ENCODE peak calls at places on chromosomes 13 and 19, in six cellular contexts. One of them, this sample, is unnamed.
A peak's percentile ranks its signal among the peaks of the same experiment; 100 is the strongest.

GRCh38 chr13:103516009-103516795 is 450.0 kb upstream of the SLC10A2 start:
- DNase-seq in cardiac fibroblast: no peak
- DNase-seq in CD8-positive, alpha-beta T cell: no peak
- DNase-seq in heart right ventricle: no peak
- DNase-seq in AG09309: no peak
- DNase-seq in tibial nerve: no peak
- DNase-seq in this sample: no peak

GRCh38 chr13:23175920-23176319 is 4.9 kb upstream of the SGCG start:
- DNase-seq in AG09309: no peak
- DNase-seq in cardiac fibroblast: peak; percentile 5
- DNase-seq in CD8-positive, alpha-beta T cell: no peak
- DNase-seq in tibial nerve: no peak
- DNase-seq in heart right ventricle: no peak
- DNase-seq in this sample: no peak

GRCh38 chr19:34224996-34225658 is 29.2 kb upstream of the GARRE1 start:
- DNase-seq in cardiac fibroblast: peak; percentile 22
- DNase-seq in tibial nerve: no peak
- DNase-seq in AG09309: no peak
- DNase-seq in heart right ventricle: no peak
- DNase-seq in CD8-positive, alpha-beta T cell: no peak
- DNase-seq in this sample: peak; percentile 23

GRCh38 chr19:778910-779653 is 18.2 kb upstream of the PTBP1 start:
- DNase-seq in CD8-positive, alpha-beta T cell: no peak
- DNase-seq in heart right ventricle: no peak
- DNase-seq in AG09309: peak; percentile 87
- DNase-seq in tibial nerve: peak; percentile 70
- DNase-seq in cardiac fibroblast: peak; percentile 97
- DNase-seq in this sample: peak; percentile 96

GRCh38 chr13:110685305-110685704 is 20.6 kb downstream of the CARS2 start:
- DNase-seq in cardiac fibroblast: no peak
- DNase-seq in AG09309: no peak
- DNase-seq in CD8-positive, alpha-beta T cell: no peak
- DNase-seq in tibial nerve: no peak
- DNase-seq in heart right ventricle: no peak
- DNase-seq in this sample: peak; percentile 29

GRCh38 chr13:52670726-52671125 is 18.1 kb downstream of the SUGT1 start:
- DNase-seq in cardiac fibroblast: no peak
- DNase-seq in CD8-positive, alpha-beta T cell: no peak
- DNase-seq in heart right ventricle: no peak
- DNase-seq in tibial nerve: no peak
- DNase-seq in AG09309: no peak
- DNase-seq in this sample: no peak

GRCh38 chr19:7219056-7219455 is 75.2 kb downstream of the INSR start:
- DNase-seq in AG09309: no peak
- DNase-seq in tibial nerve: no peak
- DNase-seq in cardiac fibroblast: no peak
- DNase-seq in CD8-positive, alpha-beta T cell: no peak
- DNase-seq in heart right ventricle: no peak
- DNase-seq in this sample: no peak

GRCh38 chr13:29858667-29859066 is 8.2 kb upstream of the UBL3 start:
- DNase-seq in cardiac fibroblast: no peak
- DNase-seq in CD8-positive, alpha-beta T cell: no peak
- DNase-seq in AG09309: no peak
- DNase-seq in heart right ventricle: no peak
- DNase-seq in tibial nerve: no peak
- DNase-seq in this sample: peak; percentile 69

GRCh38 chr13:20320885-20321284 is 88.8 kb upstream of the GJB6 start:
- DNase-seq in AG09309: no peak
- DNase-seq in CD8-positive, alpha-beta T cell: no peak
- DNase-seq in tibial nerve: no peak
- DNase-seq in cardiac fibroblast: no peak
- DNase-seq in heart right ventricle: no peak
- DNase-seq in this sample: no peak

GRCh38 chr13:43785681-43786471 is 896 bp downstream of the ENOX1 start:
- DNase-seq in heart right ventricle: peak; percentile 87
- DNase-seq in CD8-positive, alpha-beta T cell: no peak
- DNase-seq in AG09309: no peak
- DNase-seq in cardiac fibroblast: peak; percentile 81
- DNase-seq in tibial nerve: peak; percentile 64
- DNase-seq in this sample: peak; percentile 69

GRCh38 chr13:61084983-61085382 is 330.7 kb downstream of the PCDH20 start:
- DNase-seq in CD8-positive, alpha-beta T cell: no peak
- DNase-seq in tibial nerve: no peak
- DNase-seq in cardiac fibroblast: no peak
- DNase-seq in heart right ventricle: no peak
- DNase-seq in AG09309: no peak
- DNase-seq in this sample: peak; percentile 1

GRCh38 chr13:112636401-112636975 is 48.5 kb upstream of the TUBGCP3 start:
- DNase-seq in tibial nerve: no peak
- DNase-seq in AG09309: no peak
- DNase-seq in heart right ventricle: no peak
- DNase-seq in CD8-positive, alpha-beta T cell: no peak
- DNase-seq in cardiac fibroblast: no peak
- DNase-seq in this sample: no peak

DNA sequence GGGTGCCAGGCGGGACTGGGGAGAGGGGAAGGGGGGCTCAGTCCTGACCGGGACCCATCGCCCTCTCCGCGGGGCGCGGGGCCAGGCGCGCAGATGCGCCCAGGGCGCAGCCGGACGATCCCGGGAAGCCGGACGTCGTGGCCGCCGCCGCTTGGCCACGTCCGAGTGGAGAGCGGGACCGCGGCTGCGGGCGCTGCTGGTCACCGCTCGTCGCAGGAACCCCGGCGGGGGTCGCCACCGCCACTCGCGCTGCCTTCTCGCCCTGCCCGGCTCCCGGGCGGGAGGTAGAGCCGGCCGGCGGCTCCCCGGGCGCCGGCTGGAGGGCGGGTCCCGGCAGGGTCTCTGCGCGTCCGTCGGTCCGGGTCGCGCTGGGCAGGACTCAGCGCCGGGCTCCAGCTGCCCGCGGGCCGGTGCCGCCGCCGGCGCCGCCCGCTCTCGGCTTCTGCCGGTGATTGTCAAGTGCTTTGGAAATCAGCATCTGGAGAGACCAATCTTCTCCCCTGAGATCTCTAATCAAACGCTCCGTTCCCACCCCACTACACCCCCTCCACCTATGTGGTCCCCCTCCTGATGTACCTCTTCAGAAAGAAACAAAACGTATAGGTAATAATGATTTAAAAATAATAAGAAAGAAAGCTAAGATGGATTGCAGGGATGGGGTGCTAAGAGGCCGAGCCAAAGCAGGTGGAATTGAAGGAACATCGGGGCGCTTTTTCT is 464.4 kb downstream of the ITGBL1 start:
- DNase-seq in tibial nerve: no peak
- DNase-seq in CD8-positive, alpha-beta T cell: no peak
- DNase-seq in cardiac fibroblast: no peak
- DNase-seq in heart right ventricle: no peak
- DNase-seq in AG09309: no peak
- DNase-seq in this sample: no peak
- H3K4me3 ChIP-seq in tibial nerve: no peak overlapping the region
- H3K4me3 ChIP-seq in CD8-positive, alpha-beta T cell: no peak overlapping the region
- H3K4me3 ChIP-seq in cardiac fibroblast: no peak overlapping the region
- H3K4me3 ChIP-seq in heart right ventricle: peak overlapping the region; percentile 57
- H3K4me3 ChIP-seq in AG09309: no peak overlapping the region
- H3K4me3 ChIP-seq in this sample: no peak overlapping the region

DNA sequence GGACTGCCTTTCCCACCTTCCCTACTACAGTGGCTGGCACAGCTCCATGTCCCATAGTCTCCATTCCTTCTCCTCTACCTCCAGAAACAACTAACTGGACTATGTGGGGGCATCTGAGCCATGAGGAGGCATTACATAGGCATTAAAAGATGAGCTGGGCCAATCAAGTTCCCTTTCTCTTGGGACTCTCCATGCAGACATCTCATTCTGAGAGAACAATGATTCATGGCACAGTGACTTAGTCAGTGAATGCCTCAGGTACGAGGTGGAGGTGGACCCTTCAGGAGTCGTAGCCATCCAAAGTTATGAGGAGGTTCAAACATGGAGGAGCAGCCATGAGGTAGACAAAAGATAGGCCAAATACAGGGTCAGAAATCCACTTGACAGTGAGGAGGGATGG is 70.0 kb downstream of the GPC6 start:
- DNase-seq in cardiac fibroblast: no peak
- DNase-seq in heart right ventricle: no peak
- DNase-seq in tibial nerve: no peak
- DNase-seq in CD8-positive, alpha-beta T cell: no peak
- DNase-seq in AG09309: no peak
- DNase-seq in this sample: no peak
- TF ChIP-seq CTCF in cardiac fibroblast: no peak
- TF ChIP-seq CTCF in heart right ventricle: no peak
- TF ChIP-seq CTCF in tibial nerve: no peak
- TF ChIP-seq CTCF in CD8-positive, alpha-beta T cell: no peak
- TF ChIP-seq CTCF in AG09309: no peak
- TF ChIP-seq CTCF in this sample: no peak

GRCh38 chr13:40568672-40569350 is 97.6 kb downstream of the FOXO1 start:
- DNase-seq in heart right ventricle: no peak
- DNase-seq in cardiac fibroblast: peak; percentile 37
- DNase-seq in AG09309: no peak
- DNase-seq in CD8-positive, alpha-beta T cell: no peak
- DNase-seq in tibial nerve: no peak
- DNase-seq in this sample: no peak

GRCh38 chr13:40565282-40566148 is 100.9 kb downstream of the FOXO1 start:
- DNase-seq in cardiac fibroblast: no peak
- DNase-seq in tibial nerve: no peak
- DNase-seq in AG09309: no peak
- DNase-seq in heart right ventricle: no peak
- DNase-seq in CD8-positive, alpha-beta T cell: no peak
- DNase-seq in this sample: no peak

GRCh38 chr13:40566811-40567210 is 99.6 kb downstream of the FOXO1 start:
- DNase-seq in AG09309: no peak
- DNase-seq in tibial nerve: no peak
- DNase-seq in CD8-positive, alpha-beta T cell: no peak
- DNase-seq in cardiac fibroblast: no peak
- DNase-seq in heart right ventricle: no peak
- DNase-seq in this sample: no peak

GRCh38 chr13:40570930-40571329 is 95.5 kb downstream of the FOXO1 start:
- DNase-seq in CD8-positive, alpha-beta T cell: no peak
- DNase-seq in tibial nerve: no peak
- DNase-seq in AG09309: no peak
- DNase-seq in heart right ventricle: no peak
- DNase-seq in cardiac fibroblast: no peak
- DNase-seq in this sample: no peak

GRCh38 chr13:40568246-40568645 is 98.2 kb downstream of the FOXO1 start:
- DNase-seq in AG09309: no peak
- DNase-seq in heart right ventricle: no peak
- DNase-seq in tibial nerve: no peak
- DNase-seq in cardiac fibroblast: no peak
- DNase-seq in CD8-positive, alpha-beta T cell: no peak
- DNase-seq in this sample: no peak
- H3K4me3 ChIP-seq in AG09309: no peak overlapping the region
- H3K4me3 ChIP-seq in heart right ventricle: no peak overlapping the region
- H3K4me3 ChIP-seq in tibial nerve: no peak overlapping the region
- H3K4me3 ChIP-seq in cardiac fibroblast: no peak overlapping the region
- H3K4me3 ChIP-seq in CD8-positive, alpha-beta T cell: no peak overlapping the region
- H3K4me3 ChIP-seq in this sample: no peak overlapping the region

GRCh38 chr19:2233601-2234280 is 2.4 kb downstream of the PLEKHJ1 start:
- DNase-seq in CD8-positive, alpha-beta T cell: no peak
- DNase-seq in cardiac fibroblast: no peak
- DNase-seq in tibial nerve: no peak
- DNase-seq in AG09309: no peak
- DNase-seq in heart right ventricle: no peak
- DNase-seq in this sample: no peak

GRCh38 chr19:2230029-2230531 is 6.0 kb downstream of the PLEKHJ1 start:
- DNase-seq in heart right ventricle: no peak
- DNase-seq in AG09309: no peak
- DNase-seq in cardiac fibroblast: no peak
- DNase-seq in CD8-positive, alpha-beta T cell: no peak
- DNase-seq in tibial nerve: no peak
- DNase-seq in this sample: no peak

GRCh38 chr19:2232286-2233151 is 3.6 kb downstream of the PLEKHJ1 start:
- DNase-seq in tibial nerve: no peak
- DNase-seq in AG09309: no peak
- DNase-seq in CD8-positive, alpha-beta T cell: no peak
- DNase-seq in cardiac fibroblast: no peak
- DNase-seq in heart right ventricle: no peak
- DNase-seq in this sample: no peak

GRCh38 chr19:2230807-2231533 is 5.2 kb downstream of the PLEKHJ1 start:
- DNase-seq in heart right ventricle: no peak
- DNase-seq in CD8-positive, alpha-beta T cell: no peak
- DNase-seq in cardiac fibroblast: no peak
- DNase-seq in tibial nerve: no peak
- DNase-seq in AG09309: no peak
- DNase-seq in this sample: no peak

DNA sequence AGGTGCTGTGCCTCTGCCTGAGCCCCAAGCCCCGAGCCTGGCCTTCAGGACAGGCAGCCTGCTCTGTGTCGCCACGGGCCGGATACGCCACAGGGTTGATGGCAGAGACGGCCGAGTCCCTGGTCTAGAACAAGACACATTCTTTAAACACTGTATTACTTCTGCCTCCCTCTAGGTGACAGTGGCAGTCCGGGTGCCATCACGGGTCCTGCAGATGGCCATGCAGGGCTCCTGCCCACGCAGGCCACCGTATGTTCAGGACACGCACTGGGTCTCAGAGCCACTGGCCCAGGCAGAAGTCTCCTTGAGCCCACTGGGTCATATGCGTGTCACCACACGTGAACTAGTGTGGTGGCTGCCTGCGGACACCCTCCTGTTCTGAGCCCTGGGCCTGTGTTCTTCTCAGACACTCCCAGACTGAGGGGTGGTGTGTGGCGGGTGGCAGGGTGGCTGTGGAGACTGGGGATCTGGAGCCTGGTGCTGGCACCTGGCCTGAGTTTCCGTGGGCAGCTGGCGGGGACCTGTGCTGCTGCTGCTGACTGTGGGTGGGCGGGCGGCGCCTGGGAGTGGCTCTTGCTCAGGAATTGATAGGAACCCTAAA is 4.4 kb downstream of the PLEKHJ1 start:
- DNase-seq in AG09309: no peak
- DNase-seq in tibial nerve: no peak
- DNase-seq in cardiac fibroblast: no peak
- DNase-seq in heart right ventricle: no peak
- DNase-seq in CD8-positive, alpha-beta T cell: no peak
- DNase-seq in this sample: no peak
- TF ChIP-seq CTCF in AG09309: no peak
- TF ChIP-seq CTCF in tibial nerve: no peak
- TF ChIP-seq CTCF in cardiac fibroblast: no peak
- TF ChIP-seq CTCF in heart right ventricle: no peak
- TF ChIP-seq CTCF in CD8-positive, alpha-beta T cell: no peak
- TF ChIP-seq CTCF in this sample: peak; percentile 24

GRCh38 chr19:47107953-47108746 is 5.4 kb downstream of the ZC3H4 start:
- DNase-seq in heart right ventricle: no peak
- DNase-seq in AG09309: no peak
- DNase-seq in CD8-positive, alpha-beta T cell: no peak
- DNase-seq in tibial nerve: no peak
- DNase-seq in cardiac fibroblast: peak; percentile 45
- DNase-seq in this sample: peak; percentile 42

GRCh38 chr19:47107201-47107952 is 6.2 kb downstream of the ZC3H4 start:
- DNase-seq in tibial nerve: no peak
- DNase-seq in AG09309: no peak
- DNase-seq in cardiac fibroblast: no peak
- DNase-seq in heart right ventricle: no peak
- DNase-seq in CD8-positive, alpha-beta T cell: peak; percentile 53
- DNase-seq in this sample: no peak

GRCh38 chr19:47105874-47106273 is 7.7 kb downstream of the ZC3H4 start:
- DNase-seq in cardiac fibroblast: no peak
- DNase-seq in AG09309: no peak
- DNase-seq in CD8-positive, alpha-beta T cell: no peak
- DNase-seq in heart right ventricle: no peak
- DNase-seq in tibial nerve: no peak
- DNase-seq in this sample: no peak

GRCh38 chr19:47104678-47105077 is 8.9 kb downstream of the ZC3H4 start:
- DNase-seq in cardiac fibroblast: no peak
- DNase-seq in heart right ventricle: no peak
- DNase-seq in AG09309: no peak
- DNase-seq in tibial nerve: no peak
- DNase-seq in CD8-positive, alpha-beta T cell: no peak
- DNase-seq in this sample: no peak

GRCh38 chr19:47106819-47107200 is 6.8 kb downstream of the ZC3H4 start:
- DNase-seq in tibial nerve: no peak
- DNase-seq in AG09309: no peak
- DNase-seq in heart right ventricle: no peak
- DNase-seq in CD8-positive, alpha-beta T cell: no peak
- DNase-seq in cardiac fibroblast: peak; percentile 48
- DNase-seq in this sample: peak; percentile 49
- H3K4me3 ChIP-seq in tibial nerve: no peak overlapping the region
- H3K4me3 ChIP-seq in AG09309: no peak overlapping the region
- H3K4me3 ChIP-seq in heart right ventricle: no peak overlapping the region
- H3K4me3 ChIP-seq in CD8-positive, alpha-beta T cell: no peak overlapping the region
- H3K4me3 ChIP-seq in cardiac fibroblast: no peak overlapping the region
- H3K4me3 ChIP-seq in this sample: no peak overlapping the region